ENCODE peak calls at places on chromosome 18, in ten cellular contexts. N is HTR-8/SVneo, O is ureter, B is NCI-H146, V is cardiac fibroblast, H is skeletal muscle cell, D is NCI-H2171, I is bronchial epithelial cell, S is IMR-90, P is iris pigment epithelial cell. G is an unnamed sample.
A peak's percentile ranks its signal among the peaks of the same experiment; 100 is the strongest.

GRCh38 chr18:53416985-53417384 is 807.5 kb downstream of the MBD2 start:
- DNase-seq in N (no peak), O (no peak), B (peak; percentile 10), V (no peak), H (no peak), D (no peak), I (no peak), S (no peak), P (no peak), G (no peak)

GRCh38 chr18:33577688-33578370 is at the start of gene ASXL3:
- DNase-seq in N (no peak), O (no peak), B (peak; percentile 86), V (no peak), H (no peak), D (peak; percentile 73), I (peak; percentile 9), S (no peak), P (no peak), G (no peak)

GRCh38 chr18:54060343-54061005 is 164.0 kb downstream of the MBD2 start:
- DNase-seq in N (no peak), O (no peak), B (no peak), V (no peak), H (no peak), D (no peak), I (no peak), S (no peak), P (no peak), G (no peak)

GRCh38 chr18:6476201-6476600 is 61.5 kb upstream of the L3MBTL4 start:
- DNase-seq in N (no peak), O (no peak), B (no peak), V (no peak), H (no peak), D (no peak), I (no peak), S (no peak), P (no peak), G (no peak)

GRCh38 chr18:35466334-35466733 is 31.4 kb downstream of the INO80C start:
- DNase-seq in N (no peak), O (no peak), B (no peak), V (no peak), H (no peak), D (no peak), I (no peak), S (no peak), P (no peak), G (no peak)

GRCh38 chr18:50917021-50917420 is 38.1 kb downstream of the ME2 start:
- DNase-seq in N (no peak), O (no peak), B (no peak), V (peak; percentile 61), H (no peak), D (no peak), I (no peak), S (peak; percentile 15), P (peak; percentile 59), G (no peak)

GRCh38 chr18:45164551-45164950 is 450.7 kb upstream of the SLC14A2 start:
- DNase-seq in N (no peak), O (no peak), B (no peak), V (peak; percentile 17), H (no peak), D (no peak), I (no peak), S (no peak), P (no peak), G (no peak)

GRCh38 chr18:74284501-74285004 is 7.2 kb downstream of the CYB5A start:
- DNase-seq in N (no peak), O (no peak), B (peak; percentile 59), V (no peak), H (no peak), D (no peak), I (no peak), S (no peak), P (no peak), G (no peak)

GRCh38 chr18:22006458-22006857 is 162.9 kb upstream of the GATA6 start:
- DNase-seq in N (no peak), O (no peak), B (peak; percentile 95), V (no peak), H (no peak), D (no peak), I (no peak), S (no peak), P (no peak), G (no peak)

GRCh38 chr18:3140342-3140741 is 79.4 kb downstream of the MYOM1 start:
- DNase-seq in N (no peak), O (no peak), B (no peak), V (no peak), H (no peak), D (no peak), I (no peak), S (no peak), P (no peak), G (no peak)

GRCh38 chr18:36503477-36503876 is 206.0 kb downstream of the FHOD3 start:
- DNase-seq in N (no peak), O (no peak), B (no peak), V (no peak), H (no peak), D (no peak), I (no peak), S (no peak), P (no peak), G (no peak)

GRCh38 chr18:73408434-73408833 is 540.6 kb upstream of the NETO1 start:
- DNase-seq in N (no peak), O (no peak), B (no peak), V (peak; percentile 55), H (no peak), D (no peak), I (no peak), S (peak; percentile 17), P (no peak), G (no peak)

GRCh38 chr18:33873127-33873526 is 295.1 kb downstream of the ASXL3 start:
- DNase-seq in N (no peak), O (no peak), B (peak; percentile 53), V (no peak), H (no peak), D (no peak), I (no peak), S (no peak), P (no peak), G (no peak)

GRCh38 chr18:49456794-49457193 is 3.7 kb downstream of the DYM start:
- DNase-seq in N (no peak), O (no peak), B (no peak), V (peak; percentile 26), H (no peak), D (no peak), I (no peak), S (peak; percentile 51), P (peak; percentile 52), G (no peak)

GRCh38 chr18:79798999-79799370 is 1.2 kb downstream of the KCNG2 start:
- DNase-seq in N (no peak), O (no peak), B (no peak), V (peak; percentile 41), H (no peak), D (no peak), I (no peak), S (no peak), P (peak; percentile 49), G (no peak)

GRCh38 chr18:26005950-26006349 is 84.5 kb downstream of the SS18 start:
- DNase-seq in N (no peak), O (no peak), B (no peak), V (no peak), H (no peak), D (no peak), I (no peak), S (no peak), P (no peak), G (no peak)

GRCh38 chr18:9643549-9643948 is 29.2 kb upstream of the PPP4R1 start:
- DNase-seq in N (peak; percentile 87), O (no peak), B (no peak), V (peak; percentile 99), H (peak; percentile 88), D (no peak), I (peak; percentile 99), S (peak; percentile 97), P (peak; percentile 99), G (peak; percentile 93)

GRCh38 chr18:10051877-10052631 is 138.2 kb downstream of the VAPA start:
- DNase-seq in N (no peak), O (peak; percentile 71), B (peak; percentile 35), V (peak; percentile 83), H (peak; percentile 76), D (no peak), I (no peak), S (peak; percentile 99), P (peak; percentile 94), G (no peak)

GRCh38 chr18:13217466-13217961 is 1.0 kb upstream of the LDLRAD4 start:
- DNase-seq in N (no peak), O (peak; percentile 61), B (peak; percentile 64), V (peak; percentile 16), H (no peak), D (peak; percentile 44), I (no peak), S (peak; percentile 3), P (peak; percentile 43), G (no peak)

GRCh38 chr18:63107171-63107850 is 212.3 kb downstream of the BCL2 start:
- DNase-seq in N (no peak), O (no peak), B (peak; percentile 92), V (no peak), H (no peak), D (no peak), I (no peak), S (no peak), P (no peak), G (no peak)

GRCh38 chr18:6145645-6146308 is 250.5 kb upstream of the TMEM200C start:
- DNase-seq in N (no peak), O (no peak), B (no peak), V (no peak), H (no peak), D (no peak), I (no peak), S (no peak), P (no peak), G (no peak)

GRCh38 chr18:41639218-41639617 is 315.8 kb upstream of the PIK3C3 start:
- DNase-seq in N (no peak), O (no peak), B (no peak), V (no peak), H (no peak), D (no peak), I (no peak), S (no peak), P (no peak), G (no peak)

GRCh38 chr18:23355206-23355605 is 97.9 kb upstream of the RIOK3 start:
- DNase-seq in N (no peak), O (no peak), B (no peak), V (no peak), H (no peak), D (no peak), I (no peak), S (no peak), P (no peak), G (no peak)

GRCh38 chr18:35526476-35527120 is 28.8 kb upstream of the INO80C start:
- DNase-seq in N (no peak), O (no peak), B (no peak), V (peak; percentile 54), H (no peak), D (peak; percentile 26), I (peak; percentile 75), S (no peak), P (peak; percentile 20), G (no peak)

GRCh38 chr18:26468931-26469340 is 79.4 kb downstream of the KCTD1 start:
- DNase-seq in N (peak; percentile 42), O (no peak), B (peak; percentile 6), V (no peak), H (no peak), D (peak; percentile 86), I (no peak), S (no peak), P (no peak), G (no peak)

GRCh38 chr18:4106407-4107033 is 348.6 kb downstream of the DLGAP1 start:
- DNase-seq in N (peak; percentile 14), O (peak; percentile 65), B (peak; percentile 48), V (peak; percentile 75), H (peak; percentile 23), D (peak; percentile 27), I (peak; percentile 65), S (peak; percentile 52), P (peak; percentile 43), G (peak; percentile 6)

G was measured in RWPE1.